ENCODE peak calls at places on chromosomes 7 and 10, in six cellular contexts. L is mesenchymal stem cell, P is IMR-90, Q is H1, U is H9, X is trophoblast cell. T is an unnamed sample.

GRCh38 chr7:4049202-4049601 is 632.9 kb upstream of the FOXK1 start:
- DNase-seq in L (no peak), P (no peak), Q (no peak), U (no peak), X (no peak), T (no peak)

GRCh38 chr7:91953618-91954017 is 13.0 kb downstream of the AKAP9 start:
- DNase-seq in L (peak), P (peak), Q (no peak), U (no peak), X (no peak), T (no peak)

GRCh38 chr10:44383749-44384600 is 922 bp downstream of the CXCL12 start:
- DNase-seq in L (peak), P (peak), Q (no peak), U (peak), X (peak), T (no peak)

GRCh38 chr10:132136097-132136521 is 50.6 kb upstream of the DPYSL4 start:
- DNase-seq in L (no peak), P (no peak), Q (no peak), U (no peak), X (no peak), T (no peak)

GRCh38 chr7:28411876-28412662 is at the start of gene CREB5:
- DNase-seq in L (peak), P (peak), Q (no peak), U (peak), X (no peak), T (peak)

GRCh38 chr7:107838024-107838423 is 35.0 kb upstream of the SLC26A3 start:
- DNase-seq in L (no peak), P (no peak), Q (no peak), U (no peak), X (no peak), T (no peak)

GRCh38 chr7:142385528-142386340 is 127.9 kb upstream of the PRSS58 start:
- DNase-seq in L (peak), P (peak), Q (no peak), U (peak), X (peak), T (peak)

GRCh38 chr10:78640981-78641646 is 427.7 kb upstream of the ZMIZ1 start:
- DNase-seq in L (no peak), P (no peak), Q (no peak), U (no peak), X (no peak), T (no peak)

GRCh38 chr10:73576178-73576889 is 14.8 kb downstream of the USP54 start:
- DNase-seq in L (peak), P (peak), Q (no peak), U (no peak), X (no peak), T (no peak)

GRCh38 chr10:24694086-24694485 is 29.6 kb downstream of the ARHGAP21 start:
- DNase-seq in L (peak), P (peak), Q (no peak), U (no peak), X (peak), T (no peak)

GRCh38 chr7:110386914-110387313 is 704.0 kb upstream of the LRRN3 start:
- DNase-seq in L (peak), P (peak), Q (no peak), U (no peak), X (peak), T (no peak)

GRCh38 chr10:84593546-84593945 is 265.2 kb downstream of the CCSER2 start:
- DNase-seq in L (no peak), P (no peak), Q (no peak), U (no peak), X (no peak), T (no peak)

GRCh38 chr7:129438839-129439640 is 4.8 kb downstream of the STRIP2 start:
- DNase-seq in L (peak), P (peak), Q (no peak), U (no peak), X (peak), T (no peak)

GRCh38 chr10:65313406-65313805 is 1612.4 kb upstream of the LRRTM3 start:
- DNase-seq in L (peak), P (no peak), Q (no peak), U (no peak), X (no peak), T (no peak)

GRCh38 chr10:74923556-74923955 is 97.2 kb downstream of the KAT6B start:
- DNase-seq in L (peak), P (no peak), Q (no peak), U (peak), X (no peak), T (no peak)

GRCh38 chr7:69654381-69654780 is 56.1 kb downstream of the AUTS2 start:
- DNase-seq in L (no peak), P (no peak), Q (no peak), U (no peak), X (no peak), T (no peak)

GRCh38 chr10:42970451-42971250 is 106.2 kb upstream of the RET start:
- DNase-seq in L (no peak), P (no peak), Q (no peak), U (peak), X (peak), T (no peak)

GRCh38 chr7:86372262-86372661 is 271.4 kb upstream of the GRM3 start:
- DNase-seq in L (no peak), P (no peak), Q (no peak), U (no peak), X (no peak), T (no peak)

GRCh38 chr7:52161483-52161882 is 844.9 kb upstream of the COBL start:
- DNase-seq in L (no peak), P (no peak), Q (no peak), U (no peak), X (no peak), T (no peak)

GRCh38 chr10:86969421-86970041 is 1.2 kb downstream of the ADIRF start:
- DNase-seq in L (peak), P (peak), Q (no peak), U (no peak), X (peak), T (no peak)

GRCh38 chr7:74097937-74098614 is 14.5 kb downstream of the LIMK1 start:
- DNase-seq in L (peak), P (peak), Q (no peak), U (no peak), X (peak), T (no peak)

GRCh38 chr7:129341838-129342806 is 92.1 kb upstream of the STRIP2 start:
- DNase-seq in L (no peak), P (no peak), Q (no peak), U (no peak), X (no peak), T (no peak)

GRCh38 chr7:156650042-156650441 is 9.5 kb downstream of the RNF32 start:
- DNase-seq in L (peak), P (no peak), Q (no peak), U (peak), X (peak), T (no peak)

GRCh38 chr7:2193120-2193519 is 39.6 kb downstream of the MAD1L1 start:
- DNase-seq in L (no peak), P (no peak), Q (no peak), U (peak), X (no peak), T (no peak)

GRCh38 chr10:91575044-91575610 is 57.7 kb downstream of the PPP1R3C start:
- DNase-seq in L (no peak), P (no peak), Q (no peak), U (no peak), X (no peak), T (no peak)

GRCh38 chr7:131843862-131844261 is 287.4 kb upstream of the PODXL start:
- DNase-seq in L (peak), P (peak), Q (no peak), U (no peak), X (no peak), T (no peak)

DNA sequence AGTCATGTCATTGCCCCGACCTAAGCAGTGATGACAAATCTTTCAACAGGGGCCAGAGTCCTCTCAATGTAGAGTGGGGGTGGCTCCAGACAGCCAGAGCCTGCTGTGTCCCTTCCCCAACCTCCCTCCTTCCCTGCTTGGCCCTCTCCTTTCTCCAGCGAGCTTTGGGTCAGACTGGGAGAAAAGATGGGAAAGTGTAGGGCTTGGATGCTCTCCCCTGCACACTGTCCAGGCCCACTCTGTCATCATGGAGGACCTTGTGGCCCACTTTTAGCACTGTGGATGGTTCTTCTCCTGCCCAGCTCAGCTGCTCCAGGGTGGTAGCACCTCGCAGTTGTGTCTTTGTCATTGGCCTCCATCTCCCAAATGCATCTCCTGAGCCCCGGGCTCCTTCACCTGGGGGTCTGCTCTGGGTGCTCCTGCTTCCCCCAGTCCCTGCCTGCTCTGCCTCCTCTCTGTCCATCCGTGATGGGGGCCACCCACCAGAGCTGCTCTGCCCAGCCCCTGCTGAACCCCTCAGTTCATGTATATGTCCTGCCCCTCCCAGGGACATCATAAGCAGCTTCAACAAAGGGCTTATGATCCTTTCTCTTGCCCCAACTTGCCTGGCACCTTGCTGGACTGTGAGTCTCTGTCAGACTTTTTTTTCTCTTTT is 37.5 kb downstream of the BTBD16 start:
- DNase-seq in L (no peak), P (no peak), Q (no peak), U (no peak), X (no peak), T (no peak)
- H3K4me2 ChIP-seq in L (no peak), P (peak), Q (no peak), U (no peak), X (no peak), T (no peak)

GRCh38 chr7:106128846-106129245 is 16.7 kb upstream of the SYPL1 start:
- DNase-seq in L (no peak), P (no peak), Q (no peak), U (no peak), X (peak), T (no peak)
- H4K91ac ChIP-seq in L (no peak), P (no peak), Q (no peak), U (no peak), X (no peak), T (no peak)

DNA sequence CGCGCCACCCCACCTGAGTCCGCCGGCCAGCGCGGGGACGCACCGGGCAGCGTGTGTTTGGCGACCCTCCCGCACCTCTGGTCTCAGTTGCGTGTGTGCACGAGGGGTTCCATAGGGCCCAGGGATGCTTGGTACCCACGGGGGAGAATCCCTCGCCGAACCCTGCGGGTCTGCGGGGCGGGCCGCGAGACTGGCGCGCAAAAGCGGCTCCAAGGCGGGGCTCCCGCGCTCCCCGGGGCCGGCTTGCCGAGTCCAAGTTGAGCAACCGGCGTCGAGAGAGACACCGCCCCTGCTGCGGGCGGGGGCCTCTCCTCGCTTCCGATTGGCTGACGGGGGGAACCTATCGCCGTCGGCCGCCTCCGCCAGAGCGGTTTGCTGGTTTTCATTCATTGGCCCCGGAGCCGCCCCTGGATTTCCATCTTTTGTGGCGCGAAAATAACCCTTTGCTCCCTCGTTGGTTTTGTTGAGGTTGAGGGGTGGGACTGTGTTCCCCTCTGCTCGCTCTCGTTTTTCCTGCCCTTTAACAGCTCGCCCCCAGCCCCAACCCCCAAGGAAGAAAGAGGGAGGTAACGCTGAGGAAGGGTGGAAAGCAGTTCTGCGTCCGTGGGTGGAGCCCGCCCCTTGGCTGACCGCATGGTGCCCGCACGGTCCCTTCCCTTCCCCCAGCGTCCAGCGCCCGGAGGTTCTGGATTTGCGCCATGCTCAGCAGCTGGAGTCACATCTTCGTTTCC is 4.0 kb upstream of the IGF2BP3 start:
- DNase-seq in L (peak), P (peak), Q (peak), U (peak), X (peak), T (peak)
- H3K4me2 ChIP-seq in L (peak), P (peak), Q (peak), U (peak), X (peak), T (peak)

GRCh38 chr7:139341776-139342244 is 673 bp downstream of the FMC1 start:
- DNase-seq in L (no peak), P (no peak), Q (no peak), U (no peak), X (peak), T (no peak)

GRCh38 chr7:139340037-139340807 is 915 bp upstream of the FMC1 start:
- DNase-seq in L (peak), P (peak), Q (peak), U (peak), X (peak), T (peak)

GRCh38 chr7:139340808-139341057 is 404 bp upstream of the FMC1 start:
- DNase-seq in L (no peak), P (no peak), Q (no peak), U (no peak), X (no peak), T (no peak)

GRCh38 chr7:139339698-139340036 is 1.5 kb upstream of the FMC1 start:
- DNase-seq in L (no peak), P (no peak), Q (no peak), U (no peak), X (no peak), T (no peak)

GRCh38 chr7:139341058-139341775 is at the start of gene FMC1:
- DNase-seq in L (peak), P (peak), Q (peak), U (peak), X (peak), T (peak)
- H4K91ac ChIP-seq in L (peak), P (peak), Q (peak), U (peak), X (peak), T (peak)